ENCODE peak calls at places on chromosomes 13 and 19, in four cellular contexts. E, F, R and K are unnamed samples.

GRCh38 chr19:57560049-57560491 is 407 bp upstream of the ZNF550 start:
- DNase-seq in E (no peak), F (peak), R (no peak), K (peak)

GRCh38 chr13:46817081-46817480 is 20.1 kb upstream of the ESD start:
- DNase-seq in E (no peak), F (no peak), R (no peak), K (no peak)

GRCh38 chr19:30754162-30754561 is 382.0 kb downstream of the ZNF536 start:
- DNase-seq in E (no peak), F (no peak), R (no peak), K (no peak)

GRCh38 chr13:77894743-77895142 is 23.9 kb downstream of the EDNRB start:
- DNase-seq in E (no peak), F (no peak), R (no peak), K (no peak)

GRCh38 chr19:30781519-30781918 is 409.3 kb downstream of the ZNF536 start:
- DNase-seq in E (no peak), F (no peak), R (no peak), K (no peak)

GRCh38 chr13:36919833-36920611 is at the start of gene SMAD9:
- DNase-seq in E (peak), F (peak), R (peak), K (peak)

GRCh38 chr19:54518844-54519243 is 16.2 kb downstream of the LAIR2 start:
- DNase-seq in E (no peak), F (no peak), R (peak), K (peak)

GRCh38 chr19:1104452-1105216 is 840 bp downstream of the GPX4 start:
- DNase-seq in E (peak), F (peak), R (peak), K (peak)

GRCh38 chr19:39792999-39793546 is 14.4 kb downstream of the LEUTX start:
- DNase-seq in E (peak), F (peak), R (peak), K (peak)

GRCh38 chr13:19056355-19056880 is 125.2 kb downstream of the TUBA3C start:
- DNase-seq in E (no peak), F (no peak), R (no peak), K (no peak)

GRCh38 chr19:10013316-10013715 is at the start of gene RDH8:
- DNase-seq in E (no peak), F (no peak), R (no peak), K (no peak)

GRCh38 chr19:29383696-29384095 is 142.1 kb upstream of the VSTM2B start:
- DNase-seq in E (no peak), F (no peak), R (no peak), K (no peak)

GRCh38 chr19:43534811-43535761 is 2.1 kb downstream of the ZNF575 start:
- DNase-seq in E (peak), F (peak), R (peak), K (no peak)

GRCh38 chr19:40530091-40530901 is 46.4 kb upstream of the SHKBP1 start:
- DNase-seq in E (no peak), F (peak), R (no peak), K (no peak)

GRCh38 chr13:81639984-81640582 is 1299.2 kb upstream of the SPRY2 start:
- DNase-seq in E (peak), F (peak), R (peak), K (peak)

GRCh38 chr13:109380457-109380856 is 405.9 kb downstream of the IRS2 start:
- DNase-seq in E (no peak), F (no peak), R (no peak), K (no peak)

GRCh38 chr13:23673354-23673753 is 103.1 kb downstream of the TNFRSF19 start:
- DNase-seq in E (peak), F (no peak), R (no peak), K (no peak)

GRCh38 chr19:16369664-16370576 is 45.3 kb downstream of the KLF2 start:
- DNase-seq in E (no peak), F (no peak), R (no peak), K (no peak)

GRCh38 chr19:3528080-3528479 is 10.9 kb upstream of the TEKTIP1 start:
- DNase-seq in E (no peak), F (no peak), R (no peak), K (no peak)

GRCh38 chr13:110714798-110715394 is 1.4 kb downstream of the ING1 start:
- DNase-seq in E (peak), F (peak), R (peak), K (no peak)

GRCh38 chr13:29125934-29126424 is 305.8 kb downstream of the MTUS2 start:
- DNase-seq in E (no peak), F (no peak), R (peak), K (no peak)

GRCh38 chr19:47444388-47444821 is 25.1 kb upstream of the MEIS3 start:
- DNase-seq in E (no peak), F (no peak), R (peak), K (no peak)

GRCh38 chr13:98370806-98371553 is 193.9 kb upstream of the RNF113B start:
- DNase-seq in E (no peak), F (no peak), R (no peak), K (no peak)

GRCh38 chr19:16325161-16325527 is 518 bp downstream of the KLF2 start:
- DNase-seq in E (no peak), F (no peak), R (no peak), K (peak)

GRCh38 chr13:39364797-39365468 is 238.1 kb downstream of the LHFPL6 start:
- DNase-seq in E (no peak), F (no peak), R (no peak), K (no peak)

GRCh38 chr13:99617474-99618255 is 116.4 kb downstream of the TM9SF2 start:
- DNase-seq in E (peak), F (peak), R (peak), K (peak)

GRCh38 chr13:51364404-51365008 is 25.0 kb downstream of the SERPINE3 start:
- DNase-seq in E (no peak), F (peak), R (no peak), K (no peak)

GRCh38 chr13:74288361-74288911 is 154.2 kb upstream of the KLF12 start:
- DNase-seq in E (peak), F (no peak), R (no peak), K (no peak)

GRCh38 chr19:32626969-32627368 is 46.0 kb downstream of the PDCD5 start:
- DNase-seq in E (no peak), F (no peak), R (no peak), K (no peak)